ENCODE peak calls at places on chromosome 18, in five cellular contexts. One of them, this sample, is unnamed.

GRCh38 chr18:44548291-44549221 is 132.1 kb upstream of the SETBP1 start:
- DNase-seq in psoas muscle: no peak
- DNase-seq in CD4-positive, CD25-positive, alpha-beta regulatory T cell: no peak
- DNase-seq in activated naive CD8-positive, alpha-beta T cell treated with anti-CD3 and anti-CD28 coated beads, Interleukin-2, amount 50 U/mL, for 24 hours: no peak
- DNase-seq in foreskin fibroblast: peak; percentile 71
- DNase-seq in this sample: no peak

GRCh38 chr18:21557607-21558253 is 42.8 kb downstream of the ESCO1 start:
- DNase-seq in psoas muscle: no peak
- DNase-seq in CD4-positive, CD25-positive, alpha-beta regulatory T cell: no peak
- DNase-seq in activated naive CD8-positive, alpha-beta T cell treated with anti-CD3 and anti-CD28 coated beads, Interleukin-2, amount 50 U/mL, for 24 hours: no peak
- DNase-seq in foreskin fibroblast: no peak
- DNase-seq in this sample: no peak

GRCh38 chr18:21362921-21363320 is 120.9 kb downstream of the GREB1L start:
- DNase-seq in psoas muscle: no peak
- DNase-seq in CD4-positive, CD25-positive, alpha-beta regulatory T cell: no peak
- DNase-seq in activated naive CD8-positive, alpha-beta T cell treated with anti-CD3 and anti-CD28 coated beads, Interleukin-2, amount 50 U/mL, for 24 hours: no peak
- DNase-seq in foreskin fibroblast: peak; percentile 11
- DNase-seq in this sample: no peak

GRCh38 chr18:8020133-8020846 is 453.2 kb downstream of the PTPRM start:
- DNase-seq in psoas muscle: no peak
- DNase-seq in CD4-positive, CD25-positive, alpha-beta regulatory T cell: no peak
- DNase-seq in activated naive CD8-positive, alpha-beta T cell treated with anti-CD3 and anti-CD28 coated beads, Interleukin-2, amount 50 U/mL, for 24 hours: no peak
- DNase-seq in foreskin fibroblast: no peak
- DNase-seq in this sample: no peak

GRCh38 chr18:79211844-79212243 is 142.7 kb downstream of the ATP9B start:
- DNase-seq in psoas muscle: no peak
- DNase-seq in CD4-positive, CD25-positive, alpha-beta regulatory T cell: no peak
- DNase-seq in activated naive CD8-positive, alpha-beta T cell treated with anti-CD3 and anti-CD28 coated beads, Interleukin-2, amount 50 U/mL, for 24 hours: no peak
- DNase-seq in foreskin fibroblast: peak; percentile 18
- DNase-seq in this sample: no peak

GRCh38 chr18:22932885-22933205 is 283 bp upstream of the RBBP8 start:
- DNase-seq in psoas muscle: no peak
- DNase-seq in CD4-positive, CD25-positive, alpha-beta regulatory T cell: no peak
- DNase-seq in activated naive CD8-positive, alpha-beta T cell treated with anti-CD3 and anti-CD28 coated beads, Interleukin-2, amount 50 U/mL, for 24 hours: no peak
- DNase-seq in foreskin fibroblast: no peak
- DNase-seq in this sample: no peak

GRCh38 chr18:63382843-63383242 is 15.8 kb upstream of the KDSR start:
- DNase-seq in psoas muscle: no peak
- DNase-seq in CD4-positive, CD25-positive, alpha-beta regulatory T cell: no peak
- DNase-seq in activated naive CD8-positive, alpha-beta T cell treated with anti-CD3 and anti-CD28 coated beads, Interleukin-2, amount 50 U/mL, for 24 hours: no peak
- DNase-seq in foreskin fibroblast: no peak
- DNase-seq in this sample: no peak

GRCh38 chr18:55420977-55421611 is 166.9 kb downstream of the TCF4 start:
- DNase-seq in psoas muscle: no peak
- DNase-seq in CD4-positive, CD25-positive, alpha-beta regulatory T cell: no peak
- DNase-seq in activated naive CD8-positive, alpha-beta T cell treated with anti-CD3 and anti-CD28 coated beads, Interleukin-2, amount 50 U/mL, for 24 hours: no peak
- DNase-seq in foreskin fibroblast: no peak
- DNase-seq in this sample: no peak

GRCh38 chr18:58965291-58965929 is 100.7 kb downstream of the ZNF532 start:
- DNase-seq in psoas muscle: no peak
- DNase-seq in CD4-positive, CD25-positive, alpha-beta regulatory T cell: no peak
- DNase-seq in activated naive CD8-positive, alpha-beta T cell treated with anti-CD3 and anti-CD28 coated beads, Interleukin-2, amount 50 U/mL, for 24 hours: no peak
- DNase-seq in foreskin fibroblast: no peak
- DNase-seq in this sample: no peak

GRCh38 chr18:49767111-49768050 is 46.0 kb downstream of the ACAA2 start:
- DNase-seq in psoas muscle: no peak
- DNase-seq in CD4-positive, CD25-positive, alpha-beta regulatory T cell: no peak
- DNase-seq in activated naive CD8-positive, alpha-beta T cell treated with anti-CD3 and anti-CD28 coated beads, Interleukin-2, amount 50 U/mL, for 24 hours: no peak
- DNase-seq in foreskin fibroblast: no peak
- DNase-seq in this sample: no peak

GRCh38 chr18:59498687-59499086 is 139.6 kb upstream of the LMAN1 start:
- DNase-seq in psoas muscle: no peak
- DNase-seq in CD4-positive, CD25-positive, alpha-beta regulatory T cell: no peak
- DNase-seq in activated naive CD8-positive, alpha-beta T cell treated with anti-CD3 and anti-CD28 coated beads, Interleukin-2, amount 50 U/mL, for 24 hours: no peak
- DNase-seq in foreskin fibroblast: no peak
- DNase-seq in this sample: no peak

GRCh38 chr18:5315838-5316237 is 20.3 kb upstream of the ZBTB14 start:
- DNase-seq in psoas muscle: no peak
- DNase-seq in CD4-positive, CD25-positive, alpha-beta regulatory T cell: no peak
- DNase-seq in activated naive CD8-positive, alpha-beta T cell treated with anti-CD3 and anti-CD28 coated beads, Interleukin-2, amount 50 U/mL, for 24 hours: no peak
- DNase-seq in foreskin fibroblast: no peak
- DNase-seq in this sample: no peak

GRCh38 chr18:48777026-48777736 is 173.6 kb downstream of the SMAD7 start:
- DNase-seq in psoas muscle: peak; percentile 63
- DNase-seq in CD4-positive, CD25-positive, alpha-beta regulatory T cell: peak; percentile 52
- DNase-seq in activated naive CD8-positive, alpha-beta T cell treated with anti-CD3 and anti-CD28 coated beads, Interleukin-2, amount 50 U/mL, for 24 hours: peak; percentile 79
- DNase-seq in foreskin fibroblast: peak; percentile 58
- DNase-seq in this sample: peak; percentile 75

GRCh38 chr18:8766576-8767253 is 61.4 kb downstream of the MTCL1 start:
- DNase-seq in psoas muscle: no peak
- DNase-seq in CD4-positive, CD25-positive, alpha-beta regulatory T cell: no peak
- DNase-seq in activated naive CD8-positive, alpha-beta T cell treated with anti-CD3 and anti-CD28 coated beads, Interleukin-2, amount 50 U/mL, for 24 hours: no peak
- DNase-seq in foreskin fibroblast: no peak
- DNase-seq in this sample: no peak

GRCh38 chr18:45793295-45793965 is 32.0 kb upstream of the SIGLEC15 start:
- DNase-seq in psoas muscle: no peak
- DNase-seq in CD4-positive, CD25-positive, alpha-beta regulatory T cell: no peak
- DNase-seq in activated naive CD8-positive, alpha-beta T cell treated with anti-CD3 and anti-CD28 coated beads, Interleukin-2, amount 50 U/mL, for 24 hours: no peak
- DNase-seq in foreskin fibroblast: peak; percentile 98
- DNase-seq in this sample: no peak

GRCh38 chr18:8706981-8707940 is 1.9 kb downstream of the MTCL1 start:
- DNase-seq in psoas muscle: peak; percentile 38
- DNase-seq in CD4-positive, CD25-positive, alpha-beta regulatory T cell: no peak
- DNase-seq in activated naive CD8-positive, alpha-beta T cell treated with anti-CD3 and anti-CD28 coated beads, Interleukin-2, amount 50 U/mL, for 24 hours: no peak
- DNase-seq in foreskin fibroblast: peak; percentile 66
- DNase-seq in this sample: peak; percentile 47

GRCh38 chr18:78994531-78994930 is 14.9 kb downstream of the SALL3 start:
- DNase-seq in psoas muscle: no peak
- DNase-seq in CD4-positive, CD25-positive, alpha-beta regulatory T cell: no peak
- DNase-seq in activated naive CD8-positive, alpha-beta T cell treated with anti-CD3 and anti-CD28 coated beads, Interleukin-2, amount 50 U/mL, for 24 hours: no peak
- DNase-seq in foreskin fibroblast: no peak
- DNase-seq in this sample: no peak

GRCh38 chr18:10234912-10235439 is 219.5 kb upstream of the APCDD1 start:
- DNase-seq in psoas muscle: no peak
- DNase-seq in CD4-positive, CD25-positive, alpha-beta regulatory T cell: no peak
- DNase-seq in activated naive CD8-positive, alpha-beta T cell treated with anti-CD3 and anti-CD28 coated beads, Interleukin-2, amount 50 U/mL, for 24 hours: no peak
- DNase-seq in foreskin fibroblast: peak; percentile 96
- DNase-seq in this sample: no peak

GRCh38 chr18:27966872-27967271 is 210.1 kb downstream of the CDH2 start:
- DNase-seq in psoas muscle: no peak
- DNase-seq in CD4-positive, CD25-positive, alpha-beta regulatory T cell: no peak
- DNase-seq in activated naive CD8-positive, alpha-beta T cell treated with anti-CD3 and anti-CD28 coated beads, Interleukin-2, amount 50 U/mL, for 24 hours: no peak
- DNase-seq in foreskin fibroblast: no peak
- DNase-seq in this sample: no peak

This sample was measured in CD4-positive, alpha-beta memory T cell.